ENCODE peak calls at places on chromosomes 3 and 15, in five cellular contexts. X is Caco-2, H is psoas muscle, F is fibroblast of pulmonary artery, C is ELF-1. K is an unnamed sample.

GRCh38 chr3:4425707-4426106 is 41.4 kb downstream of the SUMF1 start:
- DNase-seq in H (no peak), C (no peak), F (no peak), X (no peak), K (no peak)

GRCh38 chr3:126342991-126343661 is 14.1 kb downstream of the KLF15 start:
- DNase-seq in F (peak; percentile 11), C (peak; percentile 66), H (peak; percentile 52), X (peak; percentile 42), K (peak; percentile 23)

GRCh38 chr3:13215940-13216546 is 142.8 kb upstream of the IQSEC1 start:
- DNase-seq in F (peak; percentile 30), C (no peak), H (peak; percentile 23), X (no peak), K (peak; percentile 69)

GRCh38 chr15:84979651-84980050 is 2.0 kb upstream of the PDE8A start:
- DNase-seq in X (no peak), H (peak; percentile 56), F (no peak), C (peak; percentile 39), K (no peak)

GRCh38 chr3:45246236-45246635 is 20.1 kb upstream of the TMEM158 start:
- DNase-seq in F (no peak), X (no peak), C (no peak), H (no peak), K (no peak)

GRCh38 chr15:32857732-32858131 is 139.9 kb downstream of the GREM1 start:
- DNase-seq in H (no peak), F (no peak), X (no peak), C (no peak), K (no peak)

GRCh38 chr3:140597364-140597763 is 80.5 kb upstream of the TRIM42 start:
- DNase-seq in H (no peak), C (no peak), F (no peak), X (no peak), K (no peak)

GRCh38 chr3:106333911-106334618 is 465.3 kb upstream of the CBLB start:
- DNase-seq in C (no peak), F (peak; percentile 48), X (no peak), H (no peak), K (no peak)

GRCh38 chr15:61500951-61501350 is 271.8 kb upstream of the RORA start:
- DNase-seq in C (no peak), F (no peak), X (no peak), H (no peak), K (no peak)

GRCh38 chr15:57727031-57727430 is 20.5 kb downstream of the POLR2M start:
- DNase-seq in H (no peak), F (no peak), X (no peak), C (no peak), K (no peak)

GRCh38 chr15:59199775-59200465 is 6.7 kb upstream of the LDHAL6B start:
- DNase-seq in F (peak; percentile 70), H (no peak), X (no peak), C (no peak), K (peak; percentile 57)

GRCh38 chr15:101014921-101015841 is 96.0 kb downstream of the LRRK1 start:
- DNase-seq in C (peak; percentile 82), X (peak; percentile 59), H (peak; percentile 82), F (peak; percentile 82), K (peak; percentile 56)

GRCh38 chr3:11091088-11091590 is 63.2 kb upstream of the HRH1 start:
- DNase-seq in H (no peak), C (no peak), X (peak; percentile 49), F (peak; percentile 25), K (no peak)

GRCh38 chr3:136671921-136672320 is 80.3 kb downstream of the STAG1 start:
- DNase-seq in F (peak; percentile 20), C (no peak), H (no peak), X (no peak), K (no peak)

GRCh38 chr15:41546846-41547786 is 3.1 kb upstream of the RPAP1 start:
- DNase-seq in H (peak; percentile 4), X (no peak), C (no peak), F (peak; percentile 42), K (peak; percentile 74)

GRCh38 chr15:82864967-82865366 is 55.5 kb downstream of the WHAMM start:
- DNase-seq in H (no peak), F (no peak), X (no peak), C (no peak), K (no peak)